ENCODE peak calls at places on chromosomes 13 and 19, in six cellular contexts. One of them, this sample, is unnamed. For H3K4me1 and H3K36me3, the result is how much of the 10 kb centered on the place peaks cover.

GRCh38 chr19:7676376-7676775 is 514 bp upstream of the MCEMP1 start:
- DNase-seq in K562: no peak
- DNase-seq in IMR-90: no peak
- DNase-seq in transverse colon: no peak
- DNase-seq in suprapubic skin: no peak
- DNase-seq in tibial nerve: no peak
- DNase-seq in this sample: no peak

GRCh38 chr13:47039106-47039505 is 142.3 kb upstream of the HTR2A start:
- DNase-seq in K562: no peak
- DNase-seq in IMR-90: peak
- DNase-seq in transverse colon: no peak
- DNase-seq in suprapubic skin: no peak
- DNase-seq in tibial nerve: no peak
- DNase-seq in this sample: no peak

GRCh38 chr19:38142176-38143035 is 81.6 kb downstream of the DPF1 start:
- DNase-seq in K562: peak
- DNase-seq in IMR-90: peak
- DNase-seq in transverse colon: peak
- DNase-seq in suprapubic skin: no peak
- DNase-seq in tibial nerve: no peak
- DNase-seq in this sample: peak

GRCh38 chr19:35266149-35266903 is 2.4 kb upstream of the USF2 start:
- DNase-seq in K562: no peak
- DNase-seq in IMR-90: no peak
- DNase-seq in transverse colon: peak
- DNase-seq in suprapubic skin: no peak
- DNase-seq in tibial nerve: peak
- DNase-seq in this sample: peak

GRCh38 chr19:7870571-7871279 is 3.5 kb downstream of the PRR36 start:
- DNase-seq in K562: peak
- DNase-seq in IMR-90: no peak
- DNase-seq in transverse colon: peak
- DNase-seq in suprapubic skin: peak
- DNase-seq in tibial nerve: no peak
- DNase-seq in this sample: peak

GRCh38 chr19:18650468-18651001 is 13.7 kb downstream of the KLHL26 start:
- DNase-seq in K562: peak
- DNase-seq in IMR-90: peak
- DNase-seq in transverse colon: peak
- DNase-seq in suprapubic skin: peak
- DNase-seq in tibial nerve: peak
- DNase-seq in this sample: peak

GRCh38 chr19:53357821-53358581 is 7.5 kb upstream of the ZNF525 start:
- DNase-seq in K562: peak
- DNase-seq in IMR-90: no peak
- DNase-seq in transverse colon: no peak
- DNase-seq in suprapubic skin: no peak
- DNase-seq in tibial nerve: no peak
- DNase-seq in this sample: no peak

GRCh38 chr13:23356368-23356767 is 77.1 kb downstream of the SACS start:
- DNase-seq in K562: no peak
- DNase-seq in IMR-90: no peak
- DNase-seq in transverse colon: no peak
- DNase-seq in suprapubic skin: no peak
- DNase-seq in tibial nerve: no peak
- DNase-seq in this sample: no peak

GRCh38 chr13:52164989-52165388 is 5.6 kb upstream of the NEK3 start:
- DNase-seq in K562: no peak
- DNase-seq in IMR-90: no peak
- DNase-seq in transverse colon: no peak
- DNase-seq in suprapubic skin: no peak
- DNase-seq in tibial nerve: no peak
- DNase-seq in this sample: no peak

GRCh38 chr19:5095568-5095850 is 126.6 kb downstream of the KDM4B start:
- DNase-seq in K562: no peak
- DNase-seq in IMR-90: no peak
- DNase-seq in transverse colon: no peak
- DNase-seq in suprapubic skin: no peak
- DNase-seq in tibial nerve: no peak
- DNase-seq in this sample: no peak

GRCh38 chr13:36850790-36851438 is 31.9 kb downstream of the RFXAP start:
- DNase-seq in K562: no peak
- DNase-seq in IMR-90: no peak
- DNase-seq in transverse colon: peak
- DNase-seq in suprapubic skin: no peak
- DNase-seq in tibial nerve: no peak
- DNase-seq in this sample: no peak

GRCh38 chr19:55655648-55656040 is 809 bp downstream of the U2AF2 start:
- DNase-seq in K562: no peak
- DNase-seq in IMR-90: no peak
- DNase-seq in transverse colon: no peak
- DNase-seq in suprapubic skin: no peak
- DNase-seq in tibial nerve: no peak
- DNase-seq in this sample: no peak

GRCh38 chr13:76903544-76904162 is 17.4 kb upstream of the KCTD12 start:
- DNase-seq in K562: peak
- DNase-seq in IMR-90: peak
- DNase-seq in transverse colon: peak
- DNase-seq in suprapubic skin: no peak
- DNase-seq in tibial nerve: peak
- DNase-seq in this sample: peak

GRCh38 chr19:2475018-2475701 is 767 bp upstream of the GADD45B start:
- DNase-seq in K562: peak
- DNase-seq in IMR-90: peak
- DNase-seq in transverse colon: peak
- DNase-seq in suprapubic skin: peak
- DNase-seq in tibial nerve: peak
- DNase-seq in this sample: peak

GRCh38 chr13:75908137-75908536 is 272.0 kb downstream of the LMO7 start:
- DNase-seq in K562: no peak
- DNase-seq in IMR-90: no peak
- DNase-seq in transverse colon: no peak
- DNase-seq in suprapubic skin: no peak
- DNase-seq in tibial nerve: no peak
- DNase-seq in this sample: no peak

GRCh38 chr19:52520013-52520412 is 7.5 kb upstream of the ZNF808 start:
- DNase-seq in K562: no peak
- DNase-seq in IMR-90: no peak
- DNase-seq in transverse colon: no peak
- DNase-seq in suprapubic skin: no peak
- DNase-seq in tibial nerve: no peak
- DNase-seq in this sample: no peak

GRCh38 chr19:48780684-48781391 is 25.5 kb downstream of the FGF21 start:
- DNase-seq in K562: peak
- DNase-seq in IMR-90: peak
- DNase-seq in transverse colon: no peak
- DNase-seq in suprapubic skin: no peak
- DNase-seq in tibial nerve: no peak
- DNase-seq in this sample: peak

GRCh38 chr13:26340812-26341211 is 86.9 kb downstream of the CDK8 start:
- DNase-seq in K562: no peak
- DNase-seq in IMR-90: peak
- DNase-seq in transverse colon: no peak
- DNase-seq in suprapubic skin: no peak
- DNase-seq in tibial nerve: no peak
- DNase-seq in this sample: no peak

GRCh38 chr13:108924154-108924940 is 294.9 kb downstream of the MYO16 start:
- DNase-seq in K562: no peak
- DNase-seq in IMR-90: peak
- DNase-seq in transverse colon: no peak
- DNase-seq in suprapubic skin: no peak
- DNase-seq in tibial nerve: no peak
- DNase-seq in this sample: no peak

GRCh38 chr13:95168191-95168590 is 133.1 kb downstream of the ABCC4 start:
- DNase-seq in K562: no peak
- DNase-seq in IMR-90: no peak
- DNase-seq in transverse colon: no peak
- DNase-seq in suprapubic skin: no peak
- DNase-seq in tibial nerve: no peak
- DNase-seq in this sample: no peak

GRCh38 chr19:8506402-8506957 is 4.0 kb upstream of the PRAM1 start:
- DNase-seq in K562: peak
- DNase-seq in IMR-90: no peak
- DNase-seq in transverse colon: no peak
- DNase-seq in suprapubic skin: no peak
- DNase-seq in tibial nerve: no peak
- DNase-seq in this sample: peak

GRCh38 chr19:52570005-52570861 is at the start of gene ZNF701:
- DNase-seq in K562: peak
- DNase-seq in IMR-90: peak
- DNase-seq in transverse colon: peak
- DNase-seq in suprapubic skin: peak
- DNase-seq in tibial nerve: peak
- DNase-seq in this sample: peak

GRCh38 chr13:101757446-101758039 is 305.1 kb downstream of the ITGBL1 start:
- DNase-seq in K562: no peak
- DNase-seq in IMR-90: peak
- DNase-seq in transverse colon: no peak
- DNase-seq in suprapubic skin: no peak
- DNase-seq in tibial nerve: no peak
- DNase-seq in this sample: no peak

GRCh38 chr13:23087884-23088283 is 92.9 kb upstream of the SGCG start:
- DNase-seq in K562: peak
- DNase-seq in IMR-90: peak
- DNase-seq in transverse colon: no peak
- DNase-seq in suprapubic skin: no peak
- DNase-seq in tibial nerve: no peak
- DNase-seq in this sample: peak

DNA sequence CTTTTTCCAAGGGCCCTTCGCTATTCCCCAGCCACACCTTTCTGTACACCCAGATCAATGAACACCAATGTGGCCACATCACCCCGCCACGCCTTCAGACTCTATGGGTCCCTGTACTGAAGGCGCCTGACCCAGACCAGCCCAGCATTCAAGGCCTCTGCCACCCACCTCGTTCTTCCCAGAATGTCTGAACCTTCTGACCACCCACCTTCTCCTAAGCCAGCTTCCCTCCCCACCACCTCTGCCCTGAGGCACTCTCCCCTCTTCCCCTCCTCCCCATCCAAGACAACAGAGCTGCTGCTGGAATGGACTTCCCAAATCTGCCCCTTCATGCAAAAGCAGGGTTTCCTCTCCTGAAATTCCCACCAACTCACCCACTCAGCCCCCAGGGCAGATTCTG is 3.3 kb upstream of the CEACAM20 start:
- DNase-seq in K562: no peak
- DNase-seq in IMR-90: no peak
- DNase-seq in transverse colon: no peak
- DNase-seq in suprapubic skin: no peak
- DNase-seq in tibial nerve: no peak
- DNase-seq in this sample: no peak
- H3K4me1 ChIP-seq in K562: under half
- H3K4me1 ChIP-seq in IMR-90: under half
- H3K4me1 ChIP-seq in transverse colon: under half
- H3K4me1 ChIP-seq in suprapubic skin: under half
- H3K4me1 ChIP-seq in tibial nerve: under half
- H3K4me1 ChIP-seq in this sample: under half

GRCh38 chr19:3761382-3762129 is at the start of gene APBA3:
- DNase-seq in K562: peak
- DNase-seq in IMR-90: peak
- DNase-seq in transverse colon: peak
- DNase-seq in suprapubic skin: peak
- DNase-seq in tibial nerve: peak
- DNase-seq in this sample: peak
- TF ChIP-seq POLR2A in K562: peak
- TF ChIP-seq POLR2A in IMR-90: peak
- TF ChIP-seq POLR2A in transverse colon: peak
- TF ChIP-seq POLR2A in suprapubic skin: no peak
- TF ChIP-seq POLR2A in tibial nerve: peak
- TF ChIP-seq POLR2A in this sample: no peak

GRCh38 chr13:113245858-113246791 is 36.7 kb downstream of the CUL4A start:
- DNase-seq in K562: peak
- DNase-seq in IMR-90: peak
- DNase-seq in transverse colon: no peak
- DNase-seq in suprapubic skin: no peak
- DNase-seq in tibial nerve: no peak
- DNase-seq in this sample: no peak

GRCh38 chr13:113239357-113239756 is 29.9 kb downstream of the CUL4A start:
- DNase-seq in K562: no peak
- DNase-seq in IMR-90: no peak
- DNase-seq in transverse colon: no peak
- DNase-seq in suprapubic skin: no peak
- DNase-seq in tibial nerve: no peak
- DNase-seq in this sample: no peak

GRCh38 chr13:113239986-113240385 is 30.6 kb downstream of the CUL4A start:
- DNase-seq in K562: no peak
- DNase-seq in IMR-90: no peak
- DNase-seq in transverse colon: no peak
- DNase-seq in suprapubic skin: no peak
- DNase-seq in tibial nerve: no peak
- DNase-seq in this sample: no peak

GRCh38 chr13:113238542-113238941 is 29.1 kb downstream of the CUL4A start:
- DNase-seq in K562: no peak
- DNase-seq in IMR-90: no peak
- DNase-seq in transverse colon: no peak
- DNase-seq in suprapubic skin: no peak
- DNase-seq in tibial nerve: no peak
- DNase-seq in this sample: no peak

DNA sequence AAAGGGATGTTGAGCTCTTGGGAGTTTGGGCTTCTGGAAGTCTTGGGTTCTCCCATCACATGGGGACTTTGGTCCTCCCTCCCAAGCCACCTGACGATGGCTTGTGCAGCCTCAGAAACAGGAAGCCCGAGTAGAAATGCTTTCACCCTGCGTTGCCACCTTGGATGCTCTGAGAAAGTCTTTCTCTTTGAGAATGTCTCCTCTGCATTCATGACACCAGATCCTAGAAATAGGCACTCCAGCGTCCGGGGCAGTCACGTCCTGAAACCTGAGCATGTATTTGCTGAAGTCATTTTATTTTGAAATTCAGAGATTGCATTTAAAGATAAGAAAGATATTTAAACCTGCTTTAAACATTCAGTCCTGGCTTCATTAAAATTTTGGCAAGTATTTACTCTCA is 34.4 kb downstream of the CUL4A start:
- DNase-seq in K562: no peak
- DNase-seq in IMR-90: no peak
- DNase-seq in transverse colon: no peak
- DNase-seq in suprapubic skin: no peak
- DNase-seq in tibial nerve: no peak
- DNase-seq in this sample: no peak
- H3K36me3 ChIP-seq in K562: half or more
- H3K36me3 ChIP-seq in IMR-90: half or more
- H3K36me3 ChIP-seq in transverse colon: under half
- H3K36me3 ChIP-seq in suprapubic skin: half or more
- H3K36me3 ChIP-seq in tibial nerve: under half
- H3K36me3 ChIP-seq in this sample: under half

DNA sequence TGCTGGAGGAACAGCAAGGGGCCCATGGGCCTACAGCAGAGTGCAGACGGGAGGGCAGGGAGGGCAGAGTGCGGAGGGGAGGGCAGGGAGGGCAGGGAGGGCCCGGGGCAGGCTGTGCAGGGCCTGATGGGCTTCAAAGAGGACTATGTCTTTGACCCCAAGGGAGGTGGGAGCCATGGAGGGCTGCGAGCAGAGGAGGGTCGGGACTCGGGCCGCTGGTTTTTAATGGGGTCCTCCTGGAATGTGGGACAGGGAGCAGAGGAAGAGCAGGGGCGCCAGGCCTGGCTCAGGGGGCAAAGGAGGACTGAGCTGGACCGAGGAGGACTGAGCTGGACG is 3.6 kb downstream of the PIP5K1C start:
- DNase-seq in K562: no peak
- DNase-seq in IMR-90: no peak
- DNase-seq in transverse colon: no peak
- DNase-seq in suprapubic skin: no peak
- DNase-seq in tibial nerve: no peak
- DNase-seq in this sample: no peak
- H3K4me1 ChIP-seq in K562: under half
- H3K4me1 ChIP-seq in IMR-90: under half
- H3K4me1 ChIP-seq in transverse colon: under half
- H3K4me1 ChIP-seq in suprapubic skin: under half
- H3K4me1 ChIP-seq in tibial nerve: under half
- H3K4me1 ChIP-seq in this sample: under half